ENCODE peak calls at places on chromosomes 5 and 9, in five cellular contexts. L, P, V, B and Z are unnamed samples. For H3K36me3, the result is how much of the 10 kb centered on the place peaks cover.

GRCh38 chr5:149386166-149386565 is 7.1 kb upstream of the IL17B start:
- DNase-seq in L (no peak), P (no peak), V (no peak), B (no peak), Z (no peak)

GRCh38 chr9:125043148-125043547 is 100.2 kb downstream of the SCAI start:
- DNase-seq in L (no peak), P (no peak), V (no peak), B (no peak), Z (no peak)

GRCh38 chr9:82924243-82924605 is 138.7 kb downstream of the RASEF start:
- DNase-seq in L (no peak), P (no peak), V (no peak), B (no peak), Z (no peak)

GRCh38 chr5:132498686-132499271 is 8.2 kb upstream of the IRF1 start:
- DNase-seq in L (no peak), P (no peak), V (no peak), B (peak), Z (no peak)

GRCh38 chr9:115717298-115717697 is 436.3 kb upstream of the PAPPA start:
- DNase-seq in L (no peak), P (no peak), V (no peak), B (no peak), Z (no peak)

GRCh38 chr5:174444791-174445190 is 279.6 kb upstream of the MSX2 start:
- DNase-seq in L (no peak), P (no peak), V (no peak), B (no peak), Z (no peak)

GRCh38 chr5:126995039-126995438 is 35.3 kb downstream of the MARCHF3 start:
- DNase-seq in L (no peak), P (no peak), V (no peak), B (no peak), Z (no peak)

GRCh38 chr9:82982271-82982880 is 80.6 kb downstream of the RASEF start:
- DNase-seq in L (no peak), P (no peak), V (no peak), B (peak), Z (no peak)

GRCh38 chr5:40497573-40497972 is 182.1 kb upstream of the PTGER4 start:
- DNase-seq in L (no peak), P (no peak), V (no peak), B (peak), Z (peak)

GRCh38 chr5:130706696-130707095 is 458.4 kb downstream of the HINT1 start:
- DNase-seq in L (no peak), P (no peak), V (no peak), B (no peak), Z (no peak)

GRCh38 chr5:54517174-54517511 is 416 bp upstream of the SNX18 start:
- DNase-seq in L (no peak), P (no peak), V (no peak), B (no peak), Z (no peak)

GRCh38 chr9:130963337-130963908 is 24.4 kb upstream of the FIBCD1 start:
- DNase-seq in L (no peak), P (no peak), V (no peak), B (peak), Z (no peak)

GRCh38 chr9:3898371-3899218 is 372.8 kb upstream of the RFX3 start:
- DNase-seq in L (no peak), P (no peak), V (no peak), B (no peak), Z (no peak)

GRCh38 chr9:35716236-35716635 is 15.8 kb downstream of the TLN1 start:
- DNase-seq in L (no peak), P (no peak), V (no peak), B (no peak), Z (no peak)

GRCh38 chr5:111749303-111750026 is 7.5 kb downstream of the NREP start:
- DNase-seq in L (no peak), P (no peak), V (no peak), B (no peak), Z (no peak)

GRCh38 chr5:14816999-14817761 is 54.4 kb downstream of the ANKH start:
- DNase-seq in L (peak), P (no peak), V (no peak), B (peak), Z (peak)

GRCh38 chr9:136170291-136170901 is 34.5 kb downstream of the LHX3 start:
- DNase-seq in L (no peak), P (peak), V (no peak), B (no peak), Z (no peak)

GRCh38 chr9:71690058-71690691 is 78.1 kb downstream of the CEMIP2 start:
- DNase-seq in L (no peak), P (no peak), V (no peak), B (no peak), Z (peak)

GRCh38 chr5:132064738-132065331 is 4.4 kb downstream of the IL3 start:
- DNase-seq in L (peak), P (peak), V (peak), B (peak), Z (peak)

GRCh38 chr9:38359297-38359653 is 33.2 kb upstream of the ALDH1B1 start:
- DNase-seq in L (no peak), P (no peak), V (no peak), B (no peak), Z (no peak)

GRCh38 chr9:899440-900184 is 58.1 kb downstream of the DMRT1 start:
- DNase-seq in L (no peak), P (no peak), V (no peak), B (no peak), Z (no peak)

DNA sequence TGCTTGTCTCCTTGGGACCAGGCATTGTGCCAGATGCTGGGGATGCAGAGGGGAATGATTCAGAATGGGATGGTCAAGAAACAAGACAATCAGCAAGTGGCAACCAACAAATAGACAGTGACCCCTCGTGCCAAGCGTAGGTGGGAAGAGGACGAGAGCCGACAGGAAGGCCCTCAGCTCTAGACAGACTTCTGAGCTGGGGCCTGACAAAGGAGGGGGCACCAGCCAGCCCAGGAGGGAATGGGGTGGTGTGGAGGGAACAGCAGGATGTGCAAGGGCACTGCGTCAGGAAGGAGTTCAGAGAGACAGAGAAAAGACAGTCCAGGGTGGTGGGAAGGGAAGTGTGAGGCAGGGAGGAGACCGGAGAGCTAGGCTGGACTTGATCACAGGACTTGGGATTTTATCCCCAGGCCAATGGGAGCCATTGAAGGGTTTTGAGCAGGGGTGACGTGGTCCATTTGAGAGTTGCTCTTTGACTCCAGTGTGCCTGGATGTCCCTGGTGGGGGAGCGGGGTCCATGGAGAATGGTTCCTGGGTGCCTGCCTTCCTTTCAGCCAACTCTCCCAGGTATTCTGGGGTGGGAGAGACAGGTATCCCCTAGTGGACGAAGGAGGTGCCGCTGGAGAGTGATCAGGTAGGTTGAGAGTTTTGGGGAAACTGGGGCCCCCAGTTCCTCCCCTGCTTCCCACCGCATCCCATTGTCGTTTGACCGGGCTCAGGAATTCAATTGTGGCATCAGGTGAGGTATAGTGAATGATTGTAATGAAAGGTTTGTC is 79.3 kb upstream of the ZNF618 start:
- DNase-seq in L (no peak), P (no peak), V (no peak), B (no peak), Z (no peak)
- TF ChIP-seq CTCF in L (no peak), P (no peak), V (no peak), B (no peak), Z (peak)

DNA sequence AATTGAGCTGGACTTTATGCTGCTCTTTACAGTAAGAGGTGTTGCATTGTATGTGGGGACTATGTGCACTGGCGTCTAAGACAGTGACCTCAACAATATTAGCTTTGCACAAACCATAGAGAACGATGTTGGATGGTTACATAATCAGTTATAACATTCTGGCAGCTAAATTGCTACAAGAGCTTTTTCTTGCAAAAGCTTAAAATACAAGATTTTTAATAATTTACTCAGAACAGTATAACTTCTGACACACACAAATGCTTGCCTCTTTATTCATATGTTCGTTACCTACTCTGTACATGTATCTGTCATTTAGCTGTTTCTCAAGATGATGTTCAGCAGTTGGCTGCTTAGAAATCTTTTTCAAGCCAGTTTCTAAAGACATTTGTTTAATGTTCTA is 11.6 kb downstream of the C5orf24 start:
- DNase-seq in L (no peak), P (no peak), V (no peak), B (no peak), Z (no peak)
- H3K36me3 ChIP-seq in L (half or more), P (under half), V (under half), B (under half), Z (half or more)

DNA sequence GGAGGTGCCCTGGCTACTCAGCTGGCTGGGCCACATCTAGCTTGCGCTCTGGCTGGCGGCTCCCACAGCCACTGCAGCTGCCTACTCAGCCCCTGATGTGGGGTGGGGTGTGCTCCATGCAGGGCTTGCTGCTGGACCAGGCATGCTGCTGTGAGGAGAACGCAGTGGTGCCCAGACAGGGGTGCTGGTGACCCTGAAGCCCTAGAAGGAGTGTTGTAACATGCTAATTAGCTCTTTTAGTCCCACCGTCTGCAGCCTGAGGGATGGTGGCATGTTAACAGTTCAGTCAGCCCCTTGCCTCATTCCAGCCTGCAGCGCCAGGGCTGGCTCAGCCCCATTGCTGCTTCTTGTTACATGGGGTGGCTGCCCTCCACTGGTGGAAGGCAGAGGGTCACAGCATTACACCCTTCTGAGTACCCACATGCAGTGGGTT is 642.3 kb downstream of the DMRTA1 start:
- DNase-seq in L (no peak), P (peak), V (no peak), B (no peak), Z (no peak)
- TF ChIP-seq CTCF in L (no peak), P (no peak), V (no peak), B (no peak), Z (peak)

GRCh38 chr9:92617195-92617813 is 52.6 kb downstream of the IPPK start:
- DNase-seq in L (no peak), P (no peak), V (no peak), B (no peak), Z (no peak)

GRCh38 chr9:92617951-92618510 is 51.9 kb downstream of the IPPK start:
- DNase-seq in L (no peak), P (no peak), V (no peak), B (no peak), Z (no peak)

GRCh38 chr9:92620870-92621269 is 49.1 kb downstream of the IPPK start:
- DNase-seq in L (no peak), P (no peak), V (no peak), B (no peak), Z (no peak)

GRCh38 chr9:92619601-92620300 is 50.2 kb downstream of the IPPK start:
- DNase-seq in L (no peak), P (no peak), V (no peak), B (no peak), Z (no peak)

GRCh38 chr9:92618633-92619225 is 51.2 kb downstream of the IPPK start:
- DNase-seq in L (no peak), P (no peak), V (no peak), B (no peak), Z (no peak)
- H3K36me3 ChIP-seq in L (half or more), P (under half), V (under half), B (under half), Z (half or more)

GRCh38 chr5:165881259-165881658 is 2375.8 kb downstream of the MAT2B start:
- DNase-seq in L (no peak), P (no peak), V (no peak), B (no peak), Z (no peak)
- TF ChIP-seq CTCF in L (no peak), P (no peak), V (no peak), B (no peak), Z (no peak)

GRCh38 chr9:134155812-134156360 is 8.5 kb downstream of the RNU6ATAC start:
- DNase-seq in L (no peak), P (no peak), V (no peak), B (no peak), Z (no peak)

GRCh38 chr9:134152022-134152448 is 12.3 kb downstream of the RNU6ATAC start:
- DNase-seq in L (no peak), P (no peak), V (no peak), B (no peak), Z (no peak)

GRCh38 chr9:134152488-134152887 is 11.9 kb downstream of the RNU6ATAC start:
- DNase-seq in L (no peak), P (no peak), V (no peak), B (no peak), Z (no peak)

GRCh38 chr9:134153450-134153849 is 10.9 kb downstream of the RNU6ATAC start:
- DNase-seq in L (no peak), P (no peak), V (no peak), B (no peak), Z (no peak)

GRCh38 chr9:134154262-134154701 is 10.1 kb downstream of the RNU6ATAC start:
- DNase-seq in L (no peak), P (no peak), V (no peak), B (no peak), Z (no peak)
- H3K36me3 ChIP-seq in L (half or more), P (under half), V (under half), B (under half), Z (half or more)

GRCh38 chr5:68259696-68260095 is 44.1 kb downstream of the PIK3R1 start:
- DNase-seq in L (no peak), P (no peak), V (no peak), B (no peak), Z (no peak)
- TF ChIP-seq CTCF in L (no peak), P (no peak), V (no peak), B (no peak), Z (no peak)

DNA sequence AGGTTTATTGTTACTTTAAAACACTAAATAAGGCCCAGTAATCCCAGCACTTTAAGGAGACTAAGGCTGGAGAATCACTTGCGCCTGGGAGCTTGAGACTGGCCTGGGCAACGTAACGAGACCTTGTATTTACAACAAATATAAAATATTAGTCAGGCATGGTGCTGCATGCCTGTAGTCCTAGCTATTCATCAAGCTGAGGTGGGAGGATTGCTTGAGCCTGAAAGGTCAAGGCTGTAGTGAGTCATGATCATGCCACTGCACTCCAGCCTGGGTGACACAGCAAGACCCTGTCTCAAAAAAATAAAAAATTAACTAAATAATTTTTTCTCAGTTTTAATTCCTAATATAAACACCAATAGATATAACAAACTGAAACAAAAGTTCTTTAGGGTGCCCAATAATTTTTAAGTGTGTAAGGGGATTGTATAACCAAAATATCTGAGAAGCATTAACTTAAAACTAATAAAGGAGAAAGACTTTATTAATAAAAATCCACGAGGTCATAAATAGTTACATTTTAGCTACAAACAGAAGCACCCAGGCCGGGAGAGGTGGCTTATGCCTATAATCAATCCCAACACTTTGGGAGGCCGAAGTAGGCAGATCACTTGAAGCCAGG is 32.7 kb downstream of the FAM13B start:
- DNase-seq in L (no peak), P (no peak), V (no peak), B (peak), Z (peak)
- H3K36me3 ChIP-seq in L (under half), P (under half), V (under half), B (under half), Z (under half)